ENCODE peak calls at places on chromosome 18, in nine cellular contexts. One of them, this sample, is unnamed.

GRCh38 chr18:25298853-25299274 is 53.1 kb downstream of the ZNF521 start:
- DNase-seq in Peyer's patch: no peak
- DNase-seq in ovary: no peak
- DNase-seq in HCT116: no peak
- DNase-seq in uterus: peak; percentile 50
- DNase-seq in spleen: no peak
- DNase-seq in transverse colon: no peak
- DNase-seq in GM12878: no peak
- DNase-seq in stomach: no peak
- DNase-seq in this sample: no peak

GRCh38 chr18:2083691-2084090 is 487.6 kb downstream of the METTL4 start:
- DNase-seq in Peyer's patch: no peak
- DNase-seq in ovary: no peak
- DNase-seq in HCT116: no peak
- DNase-seq in uterus: no peak
- DNase-seq in spleen: no peak
- DNase-seq in transverse colon: no peak
- DNase-seq in GM12878: no peak
- DNase-seq in stomach: no peak
- DNase-seq in this sample: no peak

GRCh38 chr18:2891526-2892431 is 45.0 kb downstream of the EMILIN2 start:
- DNase-seq in Peyer's patch: no peak
- DNase-seq in ovary: no peak
- DNase-seq in HCT116: no peak
- DNase-seq in uterus: peak; percentile 8
- DNase-seq in spleen: no peak
- DNase-seq in transverse colon: no peak
- DNase-seq in GM12878: no peak
- DNase-seq in stomach: no peak
- DNase-seq in this sample: no peak

GRCh38 chr18:10190564-10190963 is 263.9 kb upstream of the APCDD1 start:
- DNase-seq in Peyer's patch: no peak
- DNase-seq in ovary: no peak
- DNase-seq in HCT116: no peak
- DNase-seq in uterus: no peak
- DNase-seq in spleen: no peak
- DNase-seq in transverse colon: no peak
- DNase-seq in GM12878: no peak
- DNase-seq in stomach: no peak
- DNase-seq in this sample: no peak

GRCh38 chr18:43484710-43485109 is 207.4 kb upstream of the SYT4 start:
- DNase-seq in Peyer's patch: no peak
- DNase-seq in ovary: no peak
- DNase-seq in HCT116: no peak
- DNase-seq in uterus: no peak
- DNase-seq in spleen: no peak
- DNase-seq in transverse colon: no peak
- DNase-seq in GM12878: no peak
- DNase-seq in stomach: no peak
- DNase-seq in this sample: no peak

GRCh38 chr18:39480494-39481245 is 1915.1 kb upstream of the CELF4 start:
- DNase-seq in Peyer's patch: no peak
- DNase-seq in ovary: no peak
- DNase-seq in HCT116: no peak
- DNase-seq in uterus: no peak
- DNase-seq in spleen: no peak
- DNase-seq in transverse colon: no peak
- DNase-seq in GM12878: no peak
- DNase-seq in stomach: no peak
- DNase-seq in this sample: no peak

GRCh38 chr18:52636536-52636935 is 296.5 kb downstream of the DCC start:
- DNase-seq in Peyer's patch: peak; percentile 58
- DNase-seq in ovary: no peak
- DNase-seq in HCT116: no peak
- DNase-seq in uterus: no peak
- DNase-seq in spleen: no peak
- DNase-seq in transverse colon: peak; percentile 8
- DNase-seq in GM12878: no peak
- DNase-seq in stomach: no peak
- DNase-seq in this sample: no peak

GRCh38 chr18:76720683-76721082 is 101.7 kb upstream of the ZNF236 start:
- DNase-seq in Peyer's patch: no peak
- DNase-seq in ovary: no peak
- DNase-seq in HCT116: no peak
- DNase-seq in uterus: no peak
- DNase-seq in spleen: no peak
- DNase-seq in transverse colon: no peak
- DNase-seq in GM12878: no peak
- DNase-seq in stomach: no peak
- DNase-seq in this sample: peak; percentile 21

GRCh38 chr18:42157878-42158277 is 202.8 kb downstream of the PIK3C3 start:
- DNase-seq in Peyer's patch: no peak
- DNase-seq in ovary: no peak
- DNase-seq in HCT116: no peak
- DNase-seq in uterus: no peak
- DNase-seq in spleen: no peak
- DNase-seq in transverse colon: no peak
- DNase-seq in GM12878: no peak
- DNase-seq in stomach: no peak
- DNase-seq in this sample: no peak

GRCh38 chr18:9738266-9738969 is 30.3 kb downstream of the RAB31 start:
- DNase-seq in Peyer's patch: no peak
- DNase-seq in ovary: no peak
- DNase-seq in HCT116: no peak
- DNase-seq in uterus: no peak
- DNase-seq in spleen: peak; percentile 32
- DNase-seq in transverse colon: no peak
- DNase-seq in GM12878: no peak
- DNase-seq in stomach: no peak
- DNase-seq in this sample: no peak

GRCh38 chr18:72762505-72763122 is 105.2 kb downstream of the NETO1 start:
- DNase-seq in Peyer's patch: no peak
- DNase-seq in ovary: no peak
- DNase-seq in HCT116: peak; percentile 6
- DNase-seq in uterus: no peak
- DNase-seq in spleen: no peak
- DNase-seq in transverse colon: no peak
- DNase-seq in GM12878: peak; percentile 12
- DNase-seq in stomach: no peak
- DNase-seq in this sample: no peak

GRCh38 chr18:55830490-55830889 is 242.5 kb upstream of the TCF4 start:
- DNase-seq in Peyer's patch: no peak
- DNase-seq in ovary: no peak
- DNase-seq in HCT116: no peak
- DNase-seq in uterus: no peak
- DNase-seq in spleen: no peak
- DNase-seq in transverse colon: no peak
- DNase-seq in GM12878: no peak
- DNase-seq in stomach: no peak
- DNase-seq in this sample: no peak

GRCh38 chr18:36376361-36376760 is 78.8 kb downstream of the FHOD3 start:
- DNase-seq in Peyer's patch: no peak
- DNase-seq in ovary: no peak
- DNase-seq in HCT116: no peak
- DNase-seq in uterus: no peak
- DNase-seq in spleen: no peak
- DNase-seq in transverse colon: no peak
- DNase-seq in GM12878: no peak
- DNase-seq in stomach: no peak
- DNase-seq in this sample: no peak

GRCh38 chr18:31232779-31233424 is 70.2 kb upstream of the DSC1 start:
- DNase-seq in Peyer's patch: no peak
- DNase-seq in ovary: no peak
- DNase-seq in HCT116: no peak
- DNase-seq in uterus: no peak
- DNase-seq in spleen: no peak
- DNase-seq in transverse colon: peak; percentile 66
- DNase-seq in GM12878: no peak
- DNase-seq in stomach: no peak
- DNase-seq in this sample: no peak

GRCh38 chr18:6546229-6546628 is 131.5 kb upstream of the L3MBTL4 start:
- DNase-seq in Peyer's patch: no peak
- DNase-seq in ovary: no peak
- DNase-seq in HCT116: no peak
- DNase-seq in uterus: no peak
- DNase-seq in spleen: no peak
- DNase-seq in transverse colon: no peak
- DNase-seq in GM12878: no peak
- DNase-seq in stomach: no peak
- DNase-seq in this sample: no peak

GRCh38 chr18:59084286-59084779 is 55.4 kb upstream of the SEC11C start:
- DNase-seq in Peyer's patch: peak; percentile 65
- DNase-seq in ovary: peak; percentile 73
- DNase-seq in HCT116: peak; percentile 75
- DNase-seq in uterus: peak; percentile 60
- DNase-seq in spleen: peak; percentile 85
- DNase-seq in transverse colon: peak; percentile 75
- DNase-seq in GM12878: no peak
- DNase-seq in stomach: peak; percentile 75
- DNase-seq in this sample: peak; percentile 44

GRCh38 chr18:26405190-26405781 is 143.1 kb downstream of the KCTD1 start:
- DNase-seq in Peyer's patch: no peak
- DNase-seq in ovary: no peak
- DNase-seq in HCT116: peak; percentile 36
- DNase-seq in uterus: no peak
- DNase-seq in spleen: no peak
- DNase-seq in transverse colon: peak; percentile 15
- DNase-seq in GM12878: no peak
- DNase-seq in stomach: peak; percentile 48
- DNase-seq in this sample: no peak

GRCh38 chr18:31241900-31242409 is 76.0 kb upstream of the DSG1 start:
- DNase-seq in Peyer's patch: peak; percentile 67
- DNase-seq in ovary: no peak
- DNase-seq in HCT116: peak; percentile 99
- DNase-seq in uterus: no peak
- DNase-seq in spleen: no peak
- DNase-seq in transverse colon: peak; percentile 68
- DNase-seq in GM12878: no peak
- DNase-seq in stomach: no peak
- DNase-seq in this sample: no peak

GRCh38 chr18:23586249-23587196 is at the start of gene NPC1:
- DNase-seq in Peyer's patch: peak; percentile 98
- DNase-seq in ovary: peak; percentile 96
- DNase-seq in HCT116: peak; percentile 80
- DNase-seq in uterus: peak; percentile 91
- DNase-seq in spleen: peak; percentile 99
- DNase-seq in transverse colon: peak; percentile 95
- DNase-seq in GM12878: peak; percentile 67
- DNase-seq in stomach: peak; percentile 96
- DNase-seq in this sample: peak; percentile 90

GRCh38 chr18:23585007-23585871 is 1.1 kb downstream of the NPC1 start:
- DNase-seq in Peyer's patch: no peak
- DNase-seq in ovary: no peak
- DNase-seq in HCT116: no peak
- DNase-seq in uterus: peak; percentile 25
- DNase-seq in spleen: no peak
- DNase-seq in transverse colon: peak; percentile 13
- DNase-seq in GM12878: peak; percentile 28
- DNase-seq in stomach: no peak
- DNase-seq in this sample: peak; percentile 35

GRCh38 chr18:23588836-23589560 is 2.7 kb upstream of the NPC1 start:
- DNase-seq in Peyer's patch: no peak
- DNase-seq in ovary: no peak
- DNase-seq in HCT116: no peak
- DNase-seq in uterus: no peak
- DNase-seq in spleen: no peak
- DNase-seq in transverse colon: no peak
- DNase-seq in GM12878: no peak
- DNase-seq in stomach: no peak
- DNase-seq in this sample: no peak

GRCh38 chr18:23585897-23586248 is 433 bp downstream of the NPC1 start:
- DNase-seq in Peyer's patch: no peak
- DNase-seq in ovary: no peak
- DNase-seq in HCT116: no peak
- DNase-seq in uterus: no peak
- DNase-seq in spleen: no peak
- DNase-seq in transverse colon: no peak
- DNase-seq in GM12878: no peak
- DNase-seq in stomach: no peak
- DNase-seq in this sample: no peak

GRCh38 chr18:23587220-23587642 is 925 bp upstream of the NPC1 start:
- DNase-seq in Peyer's patch: no peak
- DNase-seq in ovary: no peak
- DNase-seq in HCT116: no peak
- DNase-seq in uterus: no peak
- DNase-seq in spleen: peak; percentile 82
- DNase-seq in transverse colon: no peak
- DNase-seq in GM12878: no peak
- DNase-seq in stomach: no peak
- DNase-seq in this sample: no peak
- H3K4me3 ChIP-seq in Peyer's patch: peak overlapping the region; percentile 87
- H3K4me3 ChIP-seq in ovary: peak overlapping the region; percentile 86
- H3K4me3 ChIP-seq in HCT116: peak overlapping the region; percentile 12
- H3K4me3 ChIP-seq in uterus: peak overlapping the region; percentile 67
- H3K4me3 ChIP-seq in spleen: no peak overlapping the region
- H3K4me3 ChIP-seq in transverse colon: peak overlapping the region; percentile 68
- H3K4me3 ChIP-seq in GM12878: peak overlapping the region; percentile 91
- H3K4me3 ChIP-seq in stomach: peak overlapping the region; percentile 94
- H3K4me3 ChIP-seq in this sample: no peak overlapping the region

GRCh38 chr18:80108739-80109675 is at the start of gene ADNP2:
- DNase-seq in Peyer's patch: peak; percentile 86
- DNase-seq in ovary: peak; percentile 81
- DNase-seq in HCT116: peak; percentile 97
- DNase-seq in uterus: peak; percentile 82
- DNase-seq in spleen: peak; percentile 86
- DNase-seq in transverse colon: peak; percentile 83
- DNase-seq in GM12878: peak; percentile 75
- DNase-seq in stomach: peak; percentile 83
- DNase-seq in this sample: peak; percentile 85
- TF ChIP-seq POLR2A in Peyer's patch: no peak
- TF ChIP-seq POLR2A in ovary: peak; percentile 42
- TF ChIP-seq POLR2A in HCT116: peak; percentile 60
- TF ChIP-seq POLR2A in uterus: no peak
- TF ChIP-seq POLR2A in spleen: no peak
- TF ChIP-seq POLR2A in transverse colon: no peak
- TF ChIP-seq POLR2A in GM12878: peak; percentile 89
- TF ChIP-seq POLR2A in stomach: no peak
- TF ChIP-seq POLR2A in this sample: no peak

DNA sequence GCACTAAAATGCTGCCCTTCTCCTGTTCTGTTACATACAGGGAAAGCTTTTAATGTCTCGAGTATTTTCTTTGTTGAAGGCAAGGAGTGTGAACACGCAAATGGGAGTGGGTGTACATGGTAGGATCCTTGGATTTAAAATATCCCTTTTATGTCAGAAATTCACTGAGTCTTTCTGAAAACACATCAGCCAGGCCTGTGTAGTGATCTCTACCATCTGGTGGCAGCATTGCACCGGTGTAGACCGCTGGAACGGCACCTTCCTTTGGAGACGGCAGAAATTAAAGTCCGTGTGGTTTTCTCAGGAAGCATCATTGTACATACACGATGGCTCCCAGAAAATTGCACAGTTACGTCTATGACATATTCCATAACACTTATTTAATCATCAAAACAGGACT is 515.8 kb downstream of the GALR1 start:
- DNase-seq in Peyer's patch: no peak
- DNase-seq in ovary: peak; percentile 39
- DNase-seq in HCT116: no peak
- DNase-seq in uterus: no peak
- DNase-seq in spleen: no peak
- DNase-seq in transverse colon: peak; percentile 12
- DNase-seq in GM12878: no peak
- DNase-seq in stomach: no peak
- DNase-seq in this sample: no peak
- TF ChIP-seq CTCF in Peyer's patch: no peak
- TF ChIP-seq CTCF in ovary: no peak
- TF ChIP-seq CTCF in HCT116: no peak
- TF ChIP-seq CTCF in uterus: peak; percentile 18
- TF ChIP-seq CTCF in spleen: no peak
- TF ChIP-seq CTCF in transverse colon: no peak
- TF ChIP-seq CTCF in GM12878: peak; percentile 12
- TF ChIP-seq CTCF in stomach: no peak
- TF ChIP-seq CTCF in this sample: no peak

GRCh38 chr18:12287131-12287681 is 20.8 kb upstream of the TUBB6 start:
- DNase-seq in Peyer's patch: no peak
- DNase-seq in ovary: no peak
- DNase-seq in HCT116: no peak
- DNase-seq in uterus: no peak
- DNase-seq in spleen: peak; percentile 64
- DNase-seq in transverse colon: no peak
- DNase-seq in GM12878: no peak
- DNase-seq in stomach: no peak
- DNase-seq in this sample: no peak
- H3K4me3 ChIP-seq in Peyer's patch: peak overlapping the region; percentile 44
- H3K4me3 ChIP-seq in ovary: peak overlapping the region; percentile 39
- H3K4me3 ChIP-seq in HCT116: peak overlapping the region; percentile 45
- H3K4me3 ChIP-seq in uterus: peak overlapping the region; percentile 33
- H3K4me3 ChIP-seq in spleen: no peak overlapping the region
- H3K4me3 ChIP-seq in transverse colon: peak overlapping the region; percentile 12
- H3K4me3 ChIP-seq in GM12878: no peak overlapping the region
- H3K4me3 ChIP-seq in stomach: peak overlapping the region; percentile 48
- H3K4me3 ChIP-seq in this sample: no peak overlapping the region

This sample was measured in lower leg skin.